ENCODE peak calls at places on chromosome 15, in six cellular contexts. T is GM23338, P is fibroblast of lung, L is fibroblast of villous mesenchyme, Q is astrocyte of the spinal cord, M is coronary artery. J is an unnamed sample.
A peak's percentile ranks its signal among the peaks of the same experiment; 100 is the strongest.

GRCh38 chr15:70266412-70267089 is 168.8 kb upstream of the TLE3 start:
- DNase-seq in Q (peak; percentile 45), M (peak; percentile 86), T (no peak), P (peak; percentile 79), L (peak; percentile 48), J (peak; percentile 91)

GRCh38 chr15:58537480-58537879 is 105.7 kb downstream of the LIPC start:
- DNase-seq in Q (no peak), L (no peak), T (no peak), M (no peak), P (no peak), J (no peak)

GRCh38 chr15:77508541-77509505 is 88.1 kb downstream of the HMG20A start:
- DNase-seq in T (peak; percentile 43), P (peak; percentile 38), Q (peak; percentile 29), M (no peak), L (no peak), J (peak; percentile 72)

GRCh38 chr15:52620496-52620895 is 51.7 kb upstream of the ARPP19 start:
- DNase-seq in M (no peak), L (peak; percentile 4), Q (no peak), P (no peak), T (no peak), J (no peak)

GRCh38 chr15:71409541-71409940 is 294.3 kb downstream of the THSD4 start:
- DNase-seq in M (no peak), P (no peak), Q (no peak), L (peak; percentile 21), T (no peak), J (no peak)

GRCh38 chr15:34360298-34360697 is 6.7 kb downstream of the LPCAT4 start:
- DNase-seq in Q (no peak), M (no peak), T (peak; percentile 71), P (no peak), L (no peak), J (no peak)

GRCh38 chr15:34699968-34700640 is 54.7 kb downstream of the GJD2 start:
- DNase-seq in P (no peak), M (no peak), Q (no peak), T (no peak), L (no peak), J (peak; percentile 64)

GRCh38 chr15:34665498-34666116 is 82.2 kb upstream of the GOLGA8B start:
- DNase-seq in L (no peak), P (no peak), Q (no peak), T (no peak), M (no peak), J (no peak)

GRCh38 chr15:67043939-67044771 is 21.2 kb upstream of the SMAD3 start:
- DNase-seq in L (peak; percentile 82), T (peak; percentile 87), M (no peak), Q (peak; percentile 60), P (peak; percentile 74), J (peak; percentile 95)

GRCh38 chr15:59723686-59724336 is 34.7 kb upstream of the BNIP2 start:
- DNase-seq in T (no peak), L (no peak), Q (no peak), M (no peak), P (no peak), J (no peak)

GRCh38 chr15:42890161-42890913 is 30.2 kb downstream of the TTBK2 start:
- DNase-seq in T (peak; percentile 86), L (peak; percentile 22), Q (peak; percentile 80), M (no peak), P (peak; percentile 45), J (peak; percentile 93)

GRCh38 chr15:34365073-34365825 is 1.7 kb downstream of the LPCAT4 start:
- DNase-seq in L (no peak), M (no peak), T (peak; percentile 34), Q (no peak), P (no peak), J (no peak)

GRCh38 chr15:40443846-40444245 is 3.1 kb downstream of the BAHD1 start:
- DNase-seq in T (no peak), M (no peak), Q (no peak), P (no peak), L (no peak), J (no peak)

DNA sequence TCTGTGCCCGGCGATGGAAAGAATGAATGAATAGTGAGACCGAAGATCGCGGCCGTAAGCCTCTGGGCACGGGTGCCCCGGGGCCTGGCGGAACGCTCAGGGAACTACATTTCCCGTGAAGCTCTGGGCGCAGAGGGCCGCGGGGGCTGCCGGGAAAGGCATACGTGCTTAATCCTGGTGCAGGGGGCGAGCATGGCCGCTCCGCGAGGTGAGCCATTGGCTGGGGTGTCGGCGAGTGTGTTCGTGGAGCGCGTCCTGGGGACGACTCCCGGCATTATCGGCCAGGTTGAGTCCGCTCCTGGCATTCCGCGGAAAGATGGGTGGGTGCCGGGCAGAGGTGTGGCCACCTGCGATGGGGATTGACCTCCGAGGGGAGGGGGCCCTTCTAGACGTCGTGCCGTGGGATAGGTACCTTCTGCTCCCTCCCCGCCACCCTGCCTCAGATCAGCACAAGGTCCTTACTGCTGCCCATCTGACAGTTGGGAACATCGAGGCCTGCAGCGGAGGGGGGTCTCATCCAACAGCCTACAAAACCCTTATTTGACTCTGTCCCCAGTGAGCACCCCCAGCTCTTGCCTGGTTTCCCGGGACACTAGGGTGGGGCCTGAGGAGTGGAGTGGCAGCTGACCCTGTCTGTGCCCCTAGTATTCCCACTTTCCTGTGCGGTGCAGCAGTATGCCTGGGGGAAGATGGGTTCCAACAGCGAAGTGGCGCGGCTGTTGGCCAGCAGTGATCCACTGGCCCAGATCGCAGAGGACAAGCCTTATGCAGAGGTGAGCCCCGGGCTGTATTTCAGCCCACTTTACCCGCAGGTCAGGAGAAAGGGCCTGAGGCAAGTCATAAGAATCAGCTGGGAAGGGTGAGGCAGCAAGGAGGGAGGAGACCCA is at the start of gene MPI:
- DNase-seq in M (peak; percentile 85), Q (peak; percentile 80), T (peak; percentile 96), L (peak; percentile 74), P (peak; percentile 74), J (peak; percentile 73)
- TF ChIP-seq CTCF in M (no peak), Q (no peak), T (no peak), L (no peak), P (no peak), J (no peak)

DNA sequence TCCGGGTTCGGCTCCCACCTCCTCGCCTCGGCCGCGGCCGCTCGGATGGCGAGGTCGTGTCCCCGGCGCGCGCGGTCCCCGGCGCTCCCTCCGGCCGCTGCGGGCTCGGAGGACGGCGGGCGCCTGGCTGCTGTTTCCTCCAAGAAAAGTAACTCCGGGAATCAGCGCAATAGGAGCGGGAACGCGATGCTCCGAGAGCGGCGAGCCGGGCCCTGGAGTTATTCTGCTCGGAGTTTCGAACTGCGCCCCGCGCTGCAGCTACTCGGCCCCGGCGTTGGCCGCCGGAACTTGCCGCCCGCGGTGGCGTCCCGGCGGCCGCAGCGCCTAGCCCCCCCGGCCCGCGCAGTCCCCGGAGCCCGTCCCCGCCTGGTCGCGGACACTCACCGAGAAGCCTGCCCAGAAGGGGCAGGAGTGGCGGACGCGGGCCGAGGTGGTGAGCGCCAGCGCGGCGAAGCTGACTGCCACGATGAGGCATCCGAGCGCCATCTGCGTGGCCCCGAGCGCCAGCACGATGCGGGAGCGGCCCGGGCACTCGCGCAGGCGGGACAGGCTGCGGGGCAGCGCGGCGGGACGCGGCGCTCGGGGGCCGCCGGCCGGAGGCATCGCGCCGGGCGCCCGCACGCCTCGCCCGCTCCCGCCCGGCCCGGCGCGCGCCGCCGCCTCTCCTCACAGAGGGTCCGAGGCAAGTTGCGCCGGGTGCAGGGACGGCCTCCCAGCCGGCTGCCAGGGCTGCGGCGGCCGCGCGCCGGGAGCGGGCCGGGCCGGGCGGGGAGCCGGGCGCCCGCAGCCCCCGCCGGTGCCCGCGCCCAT is 251.9 kb downstream of the TJP1 start:
- DNase-seq in T (peak; percentile 60), P (no peak), Q (no peak), M (no peak), L (no peak), J (peak; percentile 16)
- H3K4me3 ChIP-seq in T (peak overlapping the region; percentile 69), P (no peak overlapping the region), Q (peak overlapping the region; percentile 23), M (peak overlapping the region; percentile 71), L (peak overlapping the region; percentile 25), J (peak overlapping the region; percentile 25)

DNA sequence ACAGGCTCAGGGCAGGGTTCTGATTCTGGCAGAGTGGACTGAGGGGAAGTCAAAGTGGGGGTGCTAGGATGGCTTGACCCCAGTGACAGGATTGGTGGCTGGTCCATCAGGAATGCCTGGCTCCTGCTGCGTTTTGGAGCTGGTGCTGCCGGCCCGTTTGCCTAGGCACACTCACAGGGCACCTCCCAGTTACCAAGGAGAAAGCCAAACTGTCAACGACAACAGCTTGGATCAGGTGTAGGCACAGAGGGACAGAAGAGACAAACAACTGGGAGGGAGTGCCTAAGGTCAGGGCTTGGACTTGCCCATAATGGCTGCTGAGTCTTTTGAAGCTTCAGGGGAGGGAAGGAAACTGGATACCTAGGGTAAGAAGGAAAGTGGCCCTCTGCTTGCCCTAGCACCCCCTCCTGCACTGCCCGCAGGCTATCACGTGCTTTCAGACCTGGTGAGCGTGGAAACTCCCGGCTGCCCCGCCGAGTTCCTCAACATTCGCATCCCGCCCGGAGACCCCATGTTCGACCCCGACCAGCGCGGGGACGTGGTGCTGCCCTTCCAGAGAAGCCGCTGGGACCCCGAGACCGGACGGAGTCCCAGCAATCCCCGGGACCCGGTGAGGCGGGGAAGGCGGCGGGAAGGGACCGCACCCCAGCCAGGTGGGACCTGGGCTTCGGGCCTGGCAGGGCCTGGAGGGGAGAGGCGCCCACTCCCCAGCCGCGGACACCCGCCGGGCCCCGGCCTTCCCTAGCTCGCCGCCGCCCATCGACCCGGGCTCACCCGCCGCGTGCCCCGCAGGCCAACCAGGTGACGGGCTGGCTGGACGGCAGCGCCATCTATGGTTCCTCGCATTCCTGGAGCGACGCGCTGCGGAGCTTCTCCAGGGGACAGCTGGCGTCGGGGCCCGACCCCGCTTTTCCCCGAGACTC is 5.1 kb downstream of the DUOX1 start:
- DNase-seq in L (no peak), Q (no peak), M (no peak), T (peak; percentile 73), P (no peak), J (no peak)
- TF ChIP-seq CTCF in L (no peak), Q (no peak), M (no peak), T (no peak), P (no peak), J (no peak)

GRCh38 chr15:100972975-100973350 is 53.8 kb downstream of the LRRK1 start:
- DNase-seq in P (no peak), L (no peak), Q (no peak), T (peak; percentile 31), M (no peak), J (no peak)
- H3K4me3 ChIP-seq in P (no peak overlapping the region), L (peak overlapping the region; percentile 42), Q (peak overlapping the region; percentile 32), T (peak overlapping the region; percentile 64), M (peak overlapping the region; percentile 57), J (no peak overlapping the region)